ENCODE peak calls at places on chromosomes 13 and 19, in ten cellular contexts. M is sigmoid colon, I is H1, F is A549, Y is ovary, U is esophagus muscularis mucosa, K is transverse colon, B is SK-N-SH, C is stomach, J is suprapubic skin. H is an unnamed sample.

GRCh38 chr19:4264812-4265211 is 14.3 kb upstream of the SHD start:
- DNase-seq in M (no peak), I (no peak), F (no peak), Y (no peak), U (no peak), K (no peak), B (no peak), C (no peak), J (no peak), H (no peak)

GRCh38 chr19:32387701-32388392 is 17.7 kb upstream of the DPY19L3 start:
- DNase-seq in M (peak), I (no peak), F (no peak), Y (no peak), U (no peak), K (peak), B (no peak), C (no peak), J (no peak), H (no peak)

GRCh38 chr19:33397536-33398360 is 24.2 kb downstream of the CEBPG start:
- DNase-seq in M (peak), I (no peak), F (no peak), Y (no peak), U (no peak), K (no peak), B (peak), C (no peak), J (no peak), H (no peak)

GRCh38 chr19:38851622-38852230 is 1.9 kb upstream of the HNRNPL start:
- DNase-seq in M (peak), I (peak), F (peak), Y (peak), U (peak), K (peak), B (peak), C (peak), J (peak), H (peak)

GRCh38 chr19:54804101-54804500 is 691 bp downstream of the KIR2DL4 start:
- DNase-seq in M (no peak), I (no peak), F (no peak), Y (no peak), U (peak), K (no peak), B (no peak), C (no peak), J (peak), H (no peak)

GRCh38 chr19:58009666-58010301 is 7.2 kb upstream of the ZNF606 start:
- DNase-seq in M (peak), I (peak), F (peak), Y (peak), U (no peak), K (peak), B (no peak), C (peak), J (no peak), H (peak)

GRCh38 chr19:10654610-10655456 is 687 bp downstream of the ILF3 start:
- DNase-seq in M (peak), I (peak), F (peak), Y (peak), U (no peak), K (peak), B (peak), C (peak), J (peak), H (no peak)

GRCh38 chr19:850221-850978 is 1.7 kb upstream of the ELANE start:
- DNase-seq in M (peak), I (no peak), F (peak), Y (peak), U (peak), K (peak), B (peak), C (peak), J (peak), H (peak)

GRCh38 chr13:101917475-101917810 is 465.0 kb downstream of the ITGBL1 start:
- DNase-seq in M (no peak), I (no peak), F (no peak), Y (no peak), U (no peak), K (no peak), B (peak), C (no peak), J (no peak), H (no peak)

GRCh38 chr13:82438320-82438719 is 1444.0 kb downstream of the SLITRK1 start:
- DNase-seq in M (no peak), I (no peak), F (no peak), Y (no peak), U (no peak), K (no peak), B (no peak), C (no peak), J (no peak), H (no peak)

GRCh38 chr19:39599116-39599515 is 3.2 kb upstream of the LGALS13 start:
- DNase-seq in M (no peak), I (no peak), F (no peak), Y (no peak), U (no peak), K (no peak), B (no peak), C (no peak), J (no peak), H (no peak)

GRCh38 chr19:30669329-30670010 is 297.3 kb downstream of the ZNF536 start:
- DNase-seq in M (peak), I (no peak), F (peak), Y (peak), U (no peak), K (peak), B (peak), C (peak), J (no peak), H (peak)

GRCh38 chr19:41137056-41137455 is 22.8 kb downstream of the CYP2F1 start:
- DNase-seq in M (no peak), I (no peak), F (no peak), Y (no peak), U (no peak), K (no peak), B (no peak), C (no peak), J (no peak), H (no peak)

GRCh38 chr19:7177926-7178325 is 108.4 kb downstream of the ZNF557 start:
- DNase-seq in M (peak), I (no peak), F (no peak), Y (no peak), U (no peak), K (no peak), B (no peak), C (no peak), J (no peak), H (no peak)

GRCh38 chr13:62119739-62120700 is 704.4 kb upstream of the PCDH20 start:
- DNase-seq in M (no peak), I (no peak), F (peak), Y (no peak), U (no peak), K (no peak), B (peak), C (no peak), J (no peak), H (no peak)

GRCh38 chr13:38539632-38540031 is 147.2 kb upstream of the FREM2 start:
- DNase-seq in M (no peak), I (no peak), F (no peak), Y (no peak), U (no peak), K (no peak), B (no peak), C (no peak), J (no peak), H (no peak)

GRCh38 chr13:38538412-38538811 is 148.5 kb upstream of the FREM2 start:
- DNase-seq in M (no peak), I (no peak), F (no peak), Y (no peak), U (no peak), K (no peak), B (no peak), C (no peak), J (no peak), H (no peak)

GRCh38 chr13:38542601-38543000 is 144.3 kb upstream of the FREM2 start:
- DNase-seq in M (no peak), I (no peak), F (no peak), Y (no peak), U (no peak), K (no peak), B (no peak), C (no peak), J (no peak), H (no peak)

GRCh38 chr13:38543561-38543960 is 143.3 kb upstream of the FREM2 start:
- DNase-seq in M (no peak), I (no peak), F (no peak), Y (no peak), U (no peak), K (no peak), B (no peak), C (no peak), J (no peak), H (no peak)
- TF ChIP-seq EP300 in M (no peak), I (no peak), F (no peak), Y (no peak), U (no peak), K (no peak), B (no peak), C (no peak), J (no peak), H (no peak)

GRCh38 chr13:45142440-45143345 is 22.4 kb downstream of the GTF2F2 start:
- DNase-seq in M (no peak), I (no peak), F (no peak), Y (no peak), U (no peak), K (no peak), B (no peak), C (no peak), J (no peak), H (no peak)
- TF ChIP-seq EP300 in M (no peak), I (no peak), F (no peak), Y (no peak), U (no peak), K (no peak), B (no peak), C (no peak), J (no peak), H (peak)

GRCh38 chr13:51020600-51020999 is 90.5 kb downstream of the C13orf42 start:
- DNase-seq in M (no peak), I (no peak), F (no peak), Y (no peak), U (peak), K (no peak), B (no peak), C (no peak), J (no peak), H (no peak)

GRCh38 chr13:51025245-51025872 is 85.7 kb downstream of the C13orf42 start:
- DNase-seq in M (no peak), I (no peak), F (no peak), Y (no peak), U (peak), K (no peak), B (no peak), C (no peak), J (no peak), H (no peak)

GRCh38 chr13:51027644-51028043 is 83.4 kb downstream of the C13orf42 start:
- DNase-seq in M (no peak), I (no peak), F (no peak), Y (no peak), U (peak), K (no peak), B (no peak), C (no peak), J (no peak), H (no peak)

GRCh38 chr13:51026016-51026415 is 85.1 kb downstream of the C13orf42 start:
- DNase-seq in M (no peak), I (no peak), F (no peak), Y (no peak), U (peak), K (no peak), B (no peak), C (no peak), J (no peak), H (no peak)
- TF ChIP-seq EP300 in M (no peak), I (no peak), F (no peak), Y (no peak), U (no peak), K (no peak), B (no peak), C (no peak), J (no peak), H (no peak)

DNA sequence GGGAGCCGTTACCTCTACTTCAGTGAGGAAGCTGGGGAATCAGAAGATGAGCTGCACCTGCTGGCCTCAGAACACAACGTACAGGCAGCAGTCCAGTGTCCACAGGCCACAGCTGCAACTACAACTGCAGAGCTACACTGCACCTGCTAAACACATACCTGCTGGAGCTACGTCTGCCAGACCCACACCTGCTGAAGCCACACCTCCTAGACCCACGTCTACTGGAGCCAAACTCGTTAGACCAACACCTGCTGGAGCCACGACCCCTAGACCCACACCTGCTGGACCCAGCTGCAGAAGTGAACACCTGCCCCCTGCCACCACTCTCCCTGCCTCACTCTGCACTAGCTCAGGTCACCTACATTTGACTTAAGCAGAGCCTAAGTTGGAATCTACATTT is 169.9 kb downstream of the USP12 start:
- DNase-seq in M (peak), I (no peak), F (no peak), Y (no peak), U (no peak), K (peak), B (no peak), C (no peak), J (peak), H (no peak)
- TF ChIP-seq EP300 in M (no peak), I (no peak), F (no peak), Y (no peak), U (no peak), K (no peak), B (no peak), C (no peak), J (no peak), H (no peak)

GRCh38 chr19:34996978-34997640 is 3.0 kb upstream of the GRAMD1A start:
- DNase-seq in M (no peak), I (no peak), F (no peak), Y (no peak), U (no peak), K (no peak), B (no peak), C (no peak), J (no peak), H (no peak)
- TF ChIP-seq EP300 in M (no peak), I (no peak), F (no peak), Y (no peak), U (no peak), K (no peak), B (no peak), C (no peak), J (no peak), H (no peak)

DNA sequence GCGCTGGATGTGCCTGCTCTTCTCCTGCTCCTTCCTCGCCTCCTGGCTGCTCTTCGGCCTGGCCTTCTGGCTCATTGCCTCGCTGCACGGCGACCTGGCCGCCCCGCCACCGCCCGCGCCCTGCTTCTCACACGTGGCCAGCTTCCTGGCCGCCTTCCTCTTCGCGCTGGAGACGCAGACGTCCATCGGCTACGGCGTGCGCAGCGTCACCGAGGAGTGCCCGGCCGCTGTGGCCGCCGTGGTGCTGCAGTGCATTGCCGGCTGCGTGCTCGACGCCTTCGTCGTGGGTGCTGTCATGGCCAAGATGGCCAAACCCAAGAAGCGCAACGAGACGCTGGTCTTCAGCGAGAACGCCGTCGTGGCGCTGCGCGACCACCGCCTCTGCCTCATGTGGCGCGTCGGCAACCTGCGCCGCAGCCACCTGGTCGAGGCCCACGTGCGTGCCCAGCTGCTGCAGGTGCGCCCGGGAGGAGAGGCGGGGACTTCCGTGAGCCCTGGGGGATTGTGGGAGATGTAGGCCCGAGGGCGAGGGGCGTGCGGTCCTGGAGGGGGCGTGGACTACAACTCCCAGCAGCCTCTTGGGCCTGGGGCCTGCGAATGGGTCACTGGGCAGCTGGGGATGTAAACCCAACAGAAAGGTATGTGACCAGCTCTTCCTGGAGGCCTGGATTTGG is 6.7 kb downstream of the KCNJ14 start:
- DNase-seq in M (no peak), I (peak), F (no peak), Y (no peak), U (no peak), K (no peak), B (peak), C (no peak), J (no peak), H (no peak)
- TF ChIP-seq EP300 in M (no peak), I (no peak), F (no peak), Y (no peak), U (no peak), K (no peak), B (no peak), C (no peak), J (no peak), H (no peak)

GRCh38 chr13:112743451-112744305 is 53.8 kb downstream of the ATP11A start:
- DNase-seq in M (no peak), I (no peak), F (no peak), Y (no peak), U (no peak), K (no peak), B (no peak), C (no peak), J (no peak), H (no peak)
- TF ChIP-seq EP300 in M (no peak), I (no peak), F (no peak), Y (no peak), U (no peak), K (no peak), B (no peak), C (no peak), J (no peak), H (no peak)

GRCh38 chr13:36418022-36418805 is 14.1 kb upstream of the CCNA1 start:
- DNase-seq in M (no peak), I (no peak), F (no peak), Y (no peak), U (no peak), K (no peak), B (no peak), C (no peak), J (no peak), H (no peak)
- TF ChIP-seq EP300 in M (no peak), I (no peak), F (no peak), Y (no peak), U (no peak), K (no peak), B (no peak), C (no peak), J (no peak), H (no peak)

GRCh38 chr13:90400372-90400771 is 947.1 kb upstream of the MIR17HG start:
- DNase-seq in M (no peak), I (no peak), F (no peak), Y (no peak), U (no peak), K (no peak), B (no peak), C (no peak), J (no peak), H (no peak)

GRCh38 chr13:90396266-90396665 is 951.2 kb upstream of the MIR17HG start:
- DNase-seq in M (no peak), I (no peak), F (no peak), Y (no peak), U (no peak), K (no peak), B (no peak), C (no peak), J (no peak), H (no peak)

GRCh38 chr13:90393408-90393807 is 954.1 kb upstream of the MIR17HG start:
- DNase-seq in M (no peak), I (no peak), F (no peak), Y (no peak), U (no peak), K (no peak), B (no peak), C (no peak), J (no peak), H (no peak)

GRCh38 chr13:90395348-90395747 is 952.1 kb upstream of the MIR17HG start:
- DNase-seq in M (no peak), I (no peak), F (no peak), Y (no peak), U (no peak), K (no peak), B (no peak), C (no peak), J (no peak), H (no peak)

GRCh38 chr13:90395846-90396245 is 951.6 kb upstream of the MIR17HG start:
- DNase-seq in M (no peak), I (no peak), F (no peak), Y (no peak), U (no peak), K (no peak), B (no peak), C (no peak), J (no peak), H (no peak)
- TF ChIP-seq EP300 in M (no peak), I (no peak), F (no peak), Y (no peak), U (no peak), K (no peak), B (no peak), C (no peak), J (no peak), H (no peak)